ENCODE peak calls at places on chromosomes 5 and 9, in four cellular contexts. Z is GM23248; I is CD8-positive, alpha-beta T cell; M is effector memory CD4-positive, alpha-beta T cell. J is an unnamed sample.

GRCh38 chr5:65326912-65327311 is 154.8 kb downstream of the ADAMTS6 start:
- DNase-seq in M (no peak), I (no peak), Z (peak; percentile 41), J (no peak)

GRCh38 chr5:150353395-150353675 is 4.2 kb upstream of the TCOF1 start:
- DNase-seq in I (no peak), Z (no peak), M (no peak), J (no peak)

GRCh38 chr9:128113526-128114325 is 13.8 kb downstream of the PTGES2 start:
- DNase-seq in M (no peak), Z (no peak), I (no peak), J (no peak)

GRCh38 chr5:60598424-60598823 is 101.5 kb downstream of the DEPDC1B start:
- DNase-seq in Z (no peak), M (no peak), I (no peak), J (no peak)

GRCh38 chr9:109513871-109514270 is 15.8 kb upstream of the PTPN3 start:
- DNase-seq in M (no peak), I (no peak), Z (no peak), J (no peak)

GRCh38 chr9:72509635-72510034 is 11.8 kb upstream of the TMC1 start:
- DNase-seq in M (no peak), I (no peak), Z (peak; percentile 74), J (no peak)

GRCh38 chr9:106969696-106970095 is 106.7 kb downstream of the ZNF462 start:
- DNase-seq in M (no peak), I (no peak), Z (no peak), J (peak; percentile 1)

GRCh38 chr9:133046196-133046899 is 15.4 kb upstream of the CEL start:
- DNase-seq in I (no peak), Z (no peak), M (no peak), J (no peak)

DNA sequence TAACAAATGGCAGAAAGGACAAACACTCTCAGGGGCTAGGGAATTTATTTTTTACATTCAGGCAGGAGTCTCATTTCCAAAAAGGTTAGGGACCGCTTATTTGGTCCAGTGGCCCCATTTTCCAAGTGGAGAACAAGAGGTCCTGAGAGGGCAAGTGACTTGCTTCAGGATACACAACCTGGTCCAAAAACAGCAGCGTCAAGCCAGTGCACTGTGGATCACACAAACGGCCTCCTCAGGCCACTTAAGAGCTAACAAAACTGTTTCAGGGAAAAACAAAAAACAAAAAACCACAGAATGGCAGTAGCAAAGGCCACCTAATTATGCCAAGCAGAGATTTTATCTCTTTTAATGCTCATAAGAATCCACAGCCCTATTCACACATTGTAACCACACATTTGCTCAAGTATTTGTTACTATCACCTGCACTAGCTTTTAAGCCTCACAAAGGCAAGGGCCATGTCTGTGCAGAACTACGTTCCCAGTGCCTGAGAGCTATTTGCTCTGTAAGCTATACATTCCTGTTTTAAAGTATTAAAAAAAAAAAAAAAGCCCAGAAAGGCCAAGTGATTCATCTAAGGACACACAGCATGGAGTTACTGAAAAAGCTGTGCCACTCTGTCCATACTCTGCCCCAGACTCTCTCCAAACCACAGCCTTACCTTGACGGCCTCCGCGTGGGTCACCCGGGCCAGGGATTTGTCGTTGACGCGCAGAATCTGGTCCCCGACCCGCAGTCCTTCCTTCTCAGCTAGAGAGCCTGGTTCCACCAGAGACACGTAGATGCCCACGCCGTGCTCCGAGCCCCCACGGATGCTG is 1.5 kb downstream of the WHRN start:
- DNase-seq in M (no peak), I (no peak), Z (no peak), J (no peak)
- H3K27ac ChIP-seq in M (no peak overlapping the region), I (no peak overlapping the region), Z (no peak overlapping the region), J (peak overlapping the region; percentile 91)

GRCh38 chr9:90003046-90003355 is 398.2 kb downstream of the GADD45G start:
- DNase-seq in I (no peak), Z (no peak), M (no peak), J (no peak)
- H3K27ac ChIP-seq in I (no peak overlapping the region), Z (no peak overlapping the region), M (no peak overlapping the region), J (peak overlapping the region; percentile 44)

GRCh38 chr9:114898741-114899140 is 31.6 kb downstream of the TNFSF8 start:
- DNase-seq in I (peak; percentile 78), Z (no peak), M (peak; percentile 69), J (no peak)
- H3K27ac ChIP-seq in I (peak overlapping the region; percentile 28), Z (no peak overlapping the region), M (peak overlapping the region; percentile 54), J (no peak overlapping the region)

DNA sequence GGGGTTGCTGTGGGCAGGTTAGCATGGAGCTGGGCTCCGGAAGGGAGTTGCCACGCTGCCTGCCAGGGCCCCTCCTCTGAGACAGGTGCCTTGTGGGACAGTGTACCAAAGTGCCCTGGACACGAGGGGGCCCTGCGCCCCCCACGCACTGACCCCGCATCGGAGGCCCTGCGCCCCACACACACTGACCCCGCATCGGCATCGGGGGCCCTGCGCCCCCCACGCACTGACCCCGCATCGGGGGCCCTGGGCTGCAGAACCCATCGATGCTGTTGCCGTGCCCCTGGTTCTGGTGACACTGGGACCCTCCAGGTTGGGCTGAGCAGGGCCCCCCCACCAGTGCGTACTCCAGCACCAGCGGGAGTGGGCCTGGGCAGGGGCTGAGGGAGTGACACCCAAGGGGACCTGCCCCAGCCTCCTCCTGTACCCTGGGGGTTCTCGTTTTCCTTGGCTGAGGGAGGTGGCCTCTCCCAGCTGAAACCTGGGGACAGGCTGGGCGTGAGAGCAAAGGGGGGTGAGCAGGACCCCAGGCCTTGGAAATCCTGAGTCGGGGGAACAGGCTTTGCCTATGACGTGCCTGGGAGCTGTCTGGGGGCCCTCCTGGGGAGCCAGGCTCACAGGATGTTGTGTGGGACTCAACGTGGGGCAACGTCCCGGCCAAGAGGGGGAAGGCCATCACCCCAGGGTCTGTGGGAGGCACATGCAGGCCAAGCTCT is 6.9 kb downstream of the SAPCD2 start:
- DNase-seq in I (no peak), Z (no peak), M (no peak), J (no peak)
- H3K27ac ChIP-seq in I (no peak overlapping the region), Z (no peak overlapping the region), M (no peak overlapping the region), J (no peak overlapping the region)